ENCODE peak calls at places on chromosome 1, in seven cellular contexts. A is A549, K is GM23338, T is HCT116, B is HepG2, N is K562, C is SK-N-SH. P is an unnamed sample.

GRCh38 chr1:104636581-104636980 is 886.9 kb downstream of the AMY1C start:
- DNase-seq in A (no peak), K (no peak), T (no peak), B (peak; percentile 1), N (no peak), C (peak; percentile 19), P (no peak)

GRCh38 chr1:81325404-81325803 is 475.3 kb upstream of the ADGRL2 start:
- DNase-seq in A (no peak), K (no peak), T (no peak), B (no peak), N (no peak), C (no peak), P (no peak)

GRCh38 chr1:17933991-17934390 is 173.6 kb upstream of the IGSF21 start:
- DNase-seq in A (no peak), K (no peak), T (no peak), B (no peak), N (no peak), C (peak; percentile 83), P (no peak)

GRCh38 chr1:98662354-98662665 is 789 bp downstream of the SNX7 start:
- DNase-seq in A (peak; percentile 10), K (no peak), T (no peak), B (no peak), N (no peak), C (no peak), P (no peak)

GRCh38 chr1:183186820-183187219 is 756 bp downstream of the LAMC2 start:
- DNase-seq in A (no peak), K (no peak), T (no peak), B (no peak), N (no peak), C (no peak), P (no peak)

GRCh38 chr1:244918422-244919319 is 54.3 kb upstream of the HNRNPU start:
- DNase-seq in A (peak; percentile 49), K (peak; percentile 34), T (no peak), B (no peak), N (peak; percentile 84), C (peak; percentile 84), P (no peak)

GRCh38 chr1:7420706-7421105 is 350.4 kb upstream of the VAMP3 start:
- DNase-seq in A (no peak), K (no peak), T (no peak), B (no peak), N (no peak), C (peak; percentile 9), P (no peak)

GRCh38 chr1:15966081-15966955 is 9.6 kb downstream of the ZBTB17 start:
- DNase-seq in A (no peak), K (no peak), T (no peak), B (peak; percentile 20), N (no peak), C (no peak), P (no peak)

GRCh38 chr1:172430128-172430454 is 9.6 kb downstream of the C1orf105 start:
- DNase-seq in A (no peak), K (no peak), T (no peak), B (no peak), N (no peak), C (no peak), P (no peak)

GRCh38 chr1:179867493-179868330 is 9.9 kb downstream of the TOR1AIP2 start:
- DNase-seq in A (peak; percentile 64), K (peak; percentile 91), T (no peak), B (peak; percentile 58), N (peak; percentile 56), C (peak; percentile 63), P (no peak)

GRCh38 chr1:38287547-38287946 is 241.0 kb upstream of the POU3F1 start:
- DNase-seq in A (no peak), K (no peak), T (no peak), B (peak; percentile 19), N (no peak), C (no peak), P (no peak)

GRCh38 chr1:19468397-19468956 is 16.9 kb downstream of the CAPZB start:
- DNase-seq in A (peak; percentile 37), K (no peak), T (no peak), B (peak; percentile 60), N (peak; percentile 70), C (no peak), P (no peak)

GRCh38 chr1:168271636-168272035 is 9.0 kb upstream of the TBX19 start:
- DNase-seq in A (no peak), K (no peak), T (peak; percentile 34), B (no peak), N (no peak), C (no peak), P (no peak)

GRCh38 chr1:109273570-109274288 is 9.2 kb downstream of the PSRC1 start:
- DNase-seq in A (no peak), K (no peak), T (no peak), B (no peak), N (no peak), C (no peak), P (no peak)

GRCh38 chr1:26771643-26772321 is 16.0 kb upstream of the PIGV start:
- DNase-seq in A (peak; percentile 69), K (no peak), T (peak; percentile 52), B (peak; percentile 77), N (peak; percentile 87), C (no peak), P (peak; percentile 64)

GRCh38 chr1:10941891-10942541 is 70.4 kb upstream of the TARDBP start:
- DNase-seq in A (peak; percentile 71), K (peak; percentile 83), T (no peak), B (no peak), N (peak; percentile 92), C (peak; percentile 92), P (peak; percentile 35)

GRCh38 chr1:23718482-23718881 is 24.8 kb upstream of the ELOA start:
- DNase-seq in A (peak; percentile 33), K (peak; percentile 96), T (peak; percentile 56), B (peak; percentile 36), N (peak; percentile 71), C (peak; percentile 63), P (peak; percentile 28)

GRCh38 chr1:112239953-112240352 is 156.1 kb upstream of the CTTNBP2NL start:
- DNase-seq in A (no peak), K (peak; percentile 30), T (no peak), B (no peak), N (no peak), C (no peak), P (no peak)

GRCh38 chr1:211478801-211479619 is 13.0 kb downstream of the RD3 start:
- DNase-seq in A (no peak), K (peak; percentile 36), T (no peak), B (no peak), N (no peak), C (no peak), P (no peak)

GRCh38 chr1:224212618-224213037 is 29.6 kb downstream of the DEGS1 start:
- DNase-seq in A (no peak), K (no peak), T (no peak), B (no peak), N (no peak), C (no peak), P (no peak)

GRCh38 chr1:33880298-33880697 is 16.4 kb downstream of the HMGB4 start:
- DNase-seq in A (no peak), K (no peak), T (no peak), B (no peak), N (no peak), C (no peak), P (no peak)

GRCh38 chr1:88394958-88395357 is 289.1 kb upstream of the PKN2 start:
- DNase-seq in A (no peak), K (peak; percentile 9), T (no peak), B (no peak), N (no peak), C (no peak), P (no peak)

GRCh38 chr1:112344754-112345423 is 51.1 kb upstream of the CTTNBP2NL start:
- DNase-seq in A (no peak), K (peak; percentile 23), T (no peak), B (no peak), N (no peak), C (no peak), P (no peak)

GRCh38 chr1:52403566-52404115 is 582 bp downstream of the ORC1 start:
- DNase-seq in A (peak; percentile 57), K (peak; percentile 87), T (peak; percentile 55), B (peak; percentile 45), N (peak; percentile 78), C (peak; percentile 53), P (peak; percentile 46)
- TF ChIP-seq REST in A (no peak), K (no peak), T (no peak), B (no peak), N (no peak), C (no peak), P (no peak)

DNA sequence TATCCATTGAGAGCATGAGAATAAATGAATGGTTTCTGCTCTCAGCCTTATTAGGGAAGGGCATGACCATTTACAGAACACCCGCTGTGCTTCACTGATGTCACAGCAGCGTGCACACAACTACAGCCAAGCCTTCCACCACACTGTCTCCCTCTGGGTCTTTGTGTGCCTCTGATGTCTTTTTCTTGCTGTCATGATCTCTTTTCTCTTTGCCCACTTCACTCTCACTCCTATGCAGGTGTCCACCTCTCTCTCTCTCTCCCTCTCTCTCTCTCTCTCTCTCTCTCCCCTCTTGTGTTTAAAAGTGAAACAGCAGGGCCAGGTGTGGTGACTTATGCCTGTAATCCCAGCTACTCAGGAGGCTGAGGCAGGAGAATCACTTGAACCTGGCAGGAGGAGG is 232.5 kb upstream of the JUN start:
- DNase-seq in A (no peak), K (no peak), T (no peak), B (no peak), N (no peak), C (no peak), P (no peak)
- H3K27ac ChIP-seq in A (peak overlapping the region; percentile 62), K (no peak overlapping the region), T (no peak overlapping the region), B (no peak overlapping the region), N (no peak overlapping the region), C (no peak overlapping the region), P (no peak overlapping the region)

GRCh38 chr1:234719454-234720258 is 109.7 kb upstream of the IRF2BP2 start:
- DNase-seq in A (no peak), K (no peak), T (no peak), B (peak; percentile 91), N (no peak), C (no peak), P (no peak)
- H3K4me1 ChIP-seq in A (peaks cover 38% of the 10 kb centered on the region), K (peaks cover 21% of the 10 kb centered on the region), T (peaks cover 16% of the 10 kb centered on the region), B (peaks cover 95% of the 10 kb centered on the region), N (peaks cover 26% of the 10 kb centered on the region), C (peaks cover 29% of the 10 kb centered on the region), P (peaks cover 72% of the 10 kb centered on the region)

DNA sequence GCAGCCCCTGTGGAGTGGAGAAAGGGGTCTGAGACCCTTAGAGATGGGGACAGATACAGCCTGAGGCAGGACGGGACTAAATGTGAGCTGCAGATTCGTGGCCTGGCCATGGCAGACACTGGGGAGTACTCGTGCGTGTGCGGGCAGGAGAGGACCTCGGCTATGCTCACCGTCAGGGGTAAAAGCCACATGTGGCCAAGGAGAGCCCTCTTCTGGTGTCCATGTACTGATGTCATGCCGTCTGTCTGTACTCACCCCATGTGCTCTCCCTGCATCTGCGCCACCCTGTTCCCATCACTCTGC is 84.7 kb downstream of the OBSCN start:
- DNase-seq in A (no peak), K (no peak), T (no peak), B (no peak), N (no peak), C (no peak), P (no peak)
- TF ChIP-seq REST in A (no peak), K (no peak), T (no peak), B (no peak), N (no peak), C (no peak), P (no peak)

P was measured in Panc1.